ENCODE peak calls at places on chromosomes 2 and 18, in ten cellular contexts. U, P, J, Y, N, O, C, A, E and T are unnamed samples.

GRCh38 chr2:68853035-68853434 is 18.2 kb downstream of the BMP10 start:
- DNase-seq in U (no peak), P (peak), J (no peak), Y (no peak), N (no peak), O (no peak), C (no peak), A (no peak), E (no peak), T (no peak)

GRCh38 chr2:104638795-104639194 is 215.1 kb upstream of the POU3F3 start:
- DNase-seq in U (no peak), P (no peak), J (no peak), Y (no peak), N (no peak), O (no peak), C (no peak), A (no peak), E (no peak), T (no peak)

GRCh38 chr2:237231593-237231992 is 145.9 kb downstream of the COPS8 start:
- DNase-seq in U (no peak), P (no peak), J (no peak), Y (no peak), N (no peak), O (no peak), C (no peak), A (no peak), E (no peak), T (no peak)

GRCh38 chr2:56682397-56682760 is 498.6 kb downstream of the CCDC85A start:
- DNase-seq in U (no peak), P (no peak), J (no peak), Y (no peak), N (no peak), O (no peak), C (no peak), A (no peak), E (no peak), T (no peak)

GRCh38 chr2:82124629-82125028 is 1820.1 kb upstream of the LRRTM1 start:
- DNase-seq in U (no peak), P (no peak), J (no peak), Y (no peak), N (no peak), O (no peak), C (no peak), A (no peak), E (no peak), T (peak)

GRCh38 chr2:58939388-58939787 is 698.3 kb upstream of the FANCL start:
- DNase-seq in U (no peak), P (peak), J (no peak), Y (no peak), N (no peak), O (no peak), C (no peak), A (no peak), E (no peak), T (no peak)

GRCh38 chr18:12625242-12625641 is 32.7 kb downstream of the SPIRE1 start:
- DNase-seq in U (no peak), P (no peak), J (no peak), Y (no peak), N (no peak), O (no peak), C (no peak), A (no peak), E (no peak), T (no peak)

GRCh38 chr18:79769698-79770500 is 27.8 kb upstream of the KCNG2 start:
- DNase-seq in U (no peak), P (no peak), J (peak), Y (no peak), N (no peak), O (no peak), C (no peak), A (no peak), E (no peak), T (no peak)

GRCh38 chr2:120278901-120279300 is 26.2 kb downstream of the RALB start:
- DNase-seq in U (no peak), P (no peak), J (no peak), Y (no peak), N (no peak), O (no peak), C (no peak), A (no peak), E (no peak), T (no peak)

GRCh38 chr2:88615822-88616221 is 11.4 kb downstream of the EIF2AK3 start:
- DNase-seq in U (no peak), P (no peak), J (no peak), Y (no peak), N (no peak), O (no peak), C (no peak), A (no peak), E (no peak), T (no peak)

GRCh38 chr2:201228271-201228911 is 31.9 kb upstream of the CASP8 start:
- DNase-seq in U (peak), P (no peak), J (no peak), Y (no peak), N (no peak), O (no peak), C (no peak), A (no peak), E (no peak), T (no peak)

GRCh38 chr2:55618025-55618648 is 715 bp upstream of the PPP4R3B start:
- DNase-seq in U (no peak), P (peak), J (no peak), Y (no peak), N (no peak), O (no peak), C (no peak), A (peak), E (no peak), T (peak)

GRCh38 chr2:55618649-55619055 is 1.2 kb upstream of the PPP4R3B start:
- DNase-seq in U (peak), P (peak), J (peak), Y (peak), N (no peak), O (peak), C (peak), A (peak), E (no peak), T (peak)

GRCh38 chr2:55620123-55620779 is 2.8 kb upstream of the PPP4R3B start:
- DNase-seq in U (no peak), P (peak), J (peak), Y (no peak), N (no peak), O (no peak), C (peak), A (no peak), E (no peak), T (peak)

GRCh38 chr2:55616509-55617159 is 788 bp downstream of the PPP4R3B start:
- DNase-seq in U (peak), P (peak), J (no peak), Y (no peak), N (no peak), O (no peak), C (peak), A (peak), E (peak), T (peak)

GRCh38 chr2:55617160-55618024 is at the start of gene PPP4R3B:
- DNase-seq in U (peak), P (peak), J (peak), Y (peak), N (peak), O (peak), C (peak), A (peak), E (peak), T (peak)
- TF ChIP-seq POLR2A in U (peak), P (peak), J (peak), Y (no peak), N (peak), O (peak), C (peak), A (peak), E (peak), T (peak)

GRCh38 chr2:47172922-47173695 is 18.0 kb upstream of the STPG4 start:
- DNase-seq in U (no peak), P (no peak), J (no peak), Y (no peak), N (no peak), O (no peak), C (no peak), A (no peak), E (no peak), T (peak)
- TF ChIP-seq POLR2A in U (no peak), P (peak), J (no peak), Y (no peak), N (no peak), O (no peak), C (no peak), A (no peak), E (no peak), T (peak)

DNA sequence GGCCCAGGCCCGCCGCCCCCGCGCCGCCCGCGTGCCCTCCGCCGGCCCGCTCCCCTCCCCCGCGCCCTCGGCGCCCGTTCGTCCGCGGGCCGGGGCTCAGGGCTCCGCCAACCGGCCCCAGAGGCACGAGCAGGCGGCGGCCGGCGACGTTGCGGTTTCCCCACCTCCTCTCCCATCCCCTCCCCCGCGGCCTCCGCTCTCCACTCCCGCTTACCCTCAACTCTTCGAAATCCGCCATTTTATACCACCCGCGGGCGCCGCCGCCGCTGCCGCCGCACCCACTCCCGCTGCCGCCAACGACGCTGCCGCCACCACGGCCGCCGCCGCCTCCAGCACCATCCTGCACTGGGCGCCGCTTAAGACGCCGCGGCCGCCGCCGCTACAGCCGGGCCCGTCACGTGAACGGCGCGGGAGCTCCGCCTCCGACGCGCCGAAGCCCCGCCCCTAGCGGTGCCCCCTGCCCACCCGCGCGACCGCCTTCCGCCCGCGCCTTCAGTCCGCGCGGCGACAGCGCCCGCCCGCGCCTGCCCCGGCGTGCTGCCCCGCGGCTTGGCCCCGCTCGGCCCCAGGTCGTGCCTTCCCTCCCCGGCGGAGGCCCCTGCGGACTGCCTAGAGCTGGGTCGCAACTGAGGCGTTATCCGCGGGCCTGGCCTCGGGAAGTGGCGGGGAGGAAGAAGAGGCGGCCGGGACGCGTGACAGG is at the start of the genes KATNAL2 and PIAS2:
- DNase-seq in U (peak), P (peak), J (peak), Y (peak), N (peak), O (peak), C (peak), A (peak), E (peak), T (peak)
- TF ChIP-seq POLR2A in U (peak), P (peak), J (peak), Y (no peak), N (peak), O (no peak), C (peak), A (peak), E (no peak), T (peak)

GRCh38 chr18:63155910-63156773 is 163.4 kb downstream of the BCL2 start:
- DNase-seq in U (no peak), P (no peak), J (no peak), Y (no peak), N (no peak), O (no peak), C (no peak), A (no peak), E (no peak), T (no peak)
- TF ChIP-seq POLR2A in U (no peak), P (no peak), J (no peak), Y (no peak), N (no peak), O (no peak), C (no peak), A (no peak), E (no peak), T (no peak)

DNA sequence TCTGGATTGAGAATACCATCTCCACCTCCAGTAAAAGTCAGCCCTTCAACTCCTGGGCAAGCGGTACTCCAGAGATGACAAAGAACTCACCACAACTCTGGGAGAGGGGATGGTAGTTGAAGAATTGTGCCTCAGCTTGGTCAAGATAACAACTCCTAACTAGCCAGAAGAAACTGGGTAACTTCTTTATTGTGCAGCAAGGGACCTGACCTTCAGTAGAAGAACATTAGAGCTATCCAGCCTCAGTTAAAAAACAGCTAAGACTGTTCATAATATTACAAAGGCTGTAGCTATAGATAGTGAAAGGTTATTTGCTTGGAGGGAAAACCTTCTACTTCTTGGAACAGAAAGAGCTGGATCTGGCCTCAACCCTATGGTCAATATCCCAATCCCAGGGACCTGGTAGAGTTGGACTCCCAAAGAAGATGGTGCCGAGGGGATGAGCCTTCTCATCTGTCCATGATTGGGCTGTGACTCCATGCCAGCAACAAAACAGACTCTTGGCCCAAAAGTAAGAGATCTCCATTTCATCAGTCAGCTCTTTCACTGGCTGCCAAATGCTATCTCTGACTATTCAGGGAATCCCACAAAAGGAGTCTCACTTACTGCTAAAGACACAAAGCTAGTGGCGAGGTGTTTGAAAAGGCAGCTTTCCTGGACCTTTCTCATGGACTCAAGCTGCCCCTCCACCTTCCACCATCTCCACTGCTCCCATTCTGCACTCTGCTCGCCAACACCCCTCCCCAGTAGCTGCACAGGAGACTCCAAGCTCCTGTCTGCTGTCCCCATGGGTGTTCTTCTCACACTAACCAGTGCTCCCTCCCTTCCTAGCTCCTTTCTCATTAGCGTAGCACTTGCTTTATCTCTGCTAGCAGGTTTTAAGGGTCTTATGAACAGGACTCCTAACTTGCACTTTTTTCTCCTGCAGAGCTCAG is 145.8 kb downstream of the CAPN13 start:
- DNase-seq in U (no peak), P (peak), J (no peak), Y (no peak), N (no peak), O (no peak), C (no peak), A (no peak), E (no peak), T (no peak)
- TF ChIP-seq POLR2A in U (no peak), P (peak), J (no peak), Y (no peak), N (no peak), O (no peak), C (no peak), A (no peak), E (no peak), T (peak)

GRCh38 chr18:54224379-54225014 is at the start of gene MBD2:
- DNase-seq in U (peak), P (peak), J (peak), Y (peak), N (peak), O (peak), C (peak), A (peak), E (peak), T (peak)

GRCh38 chr18:54220406-54220805 is 4.1 kb downstream of the MBD2 start:
- DNase-seq in U (no peak), P (no peak), J (no peak), Y (no peak), N (no peak), O (no peak), C (no peak), A (no peak), E (no peak), T (no peak)

GRCh38 chr18:54223568-54224241 is 764 bp downstream of the MBD2 start:
- DNase-seq in U (peak), P (peak), J (peak), Y (peak), N (peak), O (peak), C (peak), A (peak), E (peak), T (peak)

GRCh38 chr18:54218299-54218698 is 6.2 kb downstream of the MBD2 start:
- DNase-seq in U (no peak), P (no peak), J (no peak), Y (no peak), N (no peak), O (no peak), C (no peak), A (no peak), E (no peak), T (no peak)

DNA sequence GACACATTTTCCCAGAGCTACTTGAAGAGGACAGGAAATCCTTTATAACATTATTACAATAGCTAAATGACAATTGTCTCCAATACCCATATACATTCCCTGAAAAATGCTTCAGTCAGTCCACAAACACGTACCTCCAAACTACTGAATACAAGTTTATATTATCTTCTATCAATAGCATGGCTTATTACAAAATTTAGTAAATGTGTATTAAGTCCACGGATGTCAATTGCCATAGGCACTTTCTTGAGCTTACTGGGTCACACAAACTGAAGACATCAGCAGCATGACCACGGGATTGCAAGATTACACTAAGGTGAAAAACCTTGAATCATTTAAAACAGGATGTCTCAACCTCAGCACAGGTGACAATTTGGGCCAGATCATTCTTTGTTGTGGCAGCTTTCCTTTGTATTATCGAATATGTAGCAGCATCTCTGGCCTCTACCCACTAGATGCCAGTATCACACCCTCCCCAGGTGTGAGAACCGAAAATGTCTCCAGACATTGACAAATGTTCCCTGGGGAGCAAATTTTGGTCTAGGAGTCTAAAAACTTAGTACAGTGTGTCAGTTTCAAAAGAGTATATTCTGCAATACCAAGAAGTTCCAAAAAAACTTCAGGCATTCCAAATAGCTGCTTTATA is 1.4 kb downstream of the MBD2 start:
- DNase-seq in U (no peak), P (no peak), J (no peak), Y (no peak), N (no peak), O (no peak), C (peak), A (no peak), E (no peak), T (no peak)
- TF ChIP-seq POLR2A in U (no peak), P (no peak), J (no peak), Y (no peak), N (no peak), O (no peak), C (peak), A (no peak), E (no peak), T (no peak)

GRCh38 chr2:106099691-106100090 is 94.4 kb downstream of the UXS1 start:
- DNase-seq in U (no peak), P (no peak), J (no peak), Y (no peak), N (no peak), O (no peak), C (no peak), A (no peak), E (no peak), T (no peak)

GRCh38 chr2:106096446-106097369 is 97.4 kb downstream of the UXS1 start:
- DNase-seq in U (no peak), P (no peak), J (no peak), Y (no peak), N (no peak), O (no peak), C (no peak), A (no peak), E (no peak), T (no peak)

GRCh38 chr2:106097370-106098000 is 96.6 kb downstream of the UXS1 start:
- DNase-seq in U (no peak), P (no peak), J (no peak), Y (no peak), N (no peak), O (no peak), C (no peak), A (no peak), E (no peak), T (no peak)

GRCh38 chr2:106098664-106099063 is 95.4 kb downstream of the UXS1 start:
- DNase-seq in U (no peak), P (no peak), J (no peak), Y (no peak), N (no peak), O (no peak), C (no peak), A (no peak), E (no peak), T (no peak)

DNA sequence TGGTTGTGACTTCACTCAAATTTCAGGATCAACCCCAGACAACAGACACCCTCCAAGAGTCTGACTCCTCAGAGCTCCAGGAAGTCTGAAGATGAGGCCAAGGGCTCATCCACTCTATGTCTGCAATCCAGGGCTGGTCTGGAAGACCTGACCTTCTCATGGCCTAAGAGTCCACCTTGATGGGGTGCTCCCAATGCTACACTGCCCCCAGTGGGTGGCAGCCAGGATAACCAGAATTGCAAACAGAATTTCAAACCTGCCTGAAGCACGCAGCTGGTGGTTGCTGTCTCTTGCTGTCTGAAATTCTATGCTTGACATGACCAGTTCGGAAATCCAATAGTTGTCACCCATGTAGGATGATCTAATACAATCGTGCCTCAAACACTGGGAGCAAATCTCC is 96.0 kb downstream of the UXS1 start:
- DNase-seq in U (peak), P (no peak), J (no peak), Y (no peak), N (no peak), O (no peak), C (no peak), A (no peak), E (no peak), T (peak)
- TF ChIP-seq POLR2A in U (no peak), P (no peak), J (no peak), Y (no peak), N (no peak), O (no peak), C (no peak), A (no peak), E (no peak), T (no peak)

DNA sequence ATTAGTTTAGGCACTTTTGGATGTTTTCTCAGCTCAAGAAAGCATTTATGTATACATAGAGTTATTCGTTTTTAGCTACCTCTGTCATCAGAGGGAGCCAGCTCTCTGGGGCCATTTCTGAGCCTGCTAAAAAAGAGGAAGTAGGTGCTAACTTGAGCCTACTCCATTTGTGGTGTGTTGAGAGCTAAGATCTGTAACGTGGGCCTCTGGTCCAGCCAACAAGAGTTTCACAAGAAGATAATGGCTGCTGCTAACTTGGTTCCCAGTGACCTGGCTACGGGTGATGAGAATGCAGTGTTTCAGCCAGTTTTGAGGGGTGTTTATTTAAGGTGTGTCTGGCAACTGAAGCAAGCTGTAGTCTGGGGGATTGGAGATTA is 182.5 kb downstream of the PRKCE start:
- DNase-seq in U (no peak), P (no peak), J (no peak), Y (no peak), N (no peak), O (no peak), C (no peak), A (no peak), E (no peak), T (no peak)
- TF ChIP-seq POLR2A in U (no peak), P (no peak), J (no peak), Y (no peak), N (no peak), O (no peak), C (no peak), A (no peak), E (no peak), T (no peak)